ENCODE peak calls at places on chromosomes 7 and 10, in five cellular contexts. Y is heart right ventricle, Q is ovary, A is kidney, N is tibial artery. Z is an unnamed sample.

GRCh38 chr7:87027900-87028299 is 31.6 kb downstream of the ELAPOR2 start:
- DNase-seq in Y (no peak), Q (no peak), A (no peak), N (no peak), Z (no peak)

GRCh38 chr7:34136698-34137097 is 231.4 kb downstream of the BMPER start:
- DNase-seq in Y (no peak), Q (no peak), A (no peak), N (no peak), Z (no peak)

GRCh38 chr10:124995605-124996004 is 53.7 kb downstream of the ZRANB1 start:
- DNase-seq in Y (no peak), Q (peak; percentile 33), A (no peak), N (no peak), Z (no peak)

GRCh38 chr7:22791204-22792158 is 31.2 kb downstream of the TOMM7 start:
- DNase-seq in Y (no peak), Q (no peak), A (no peak), N (no peak), Z (peak; percentile 17)

GRCh38 chr10:21532694-21533576 is 1.1 kb upstream of the MLLT10 start:
- DNase-seq in Y (no peak), Q (no peak), A (no peak), N (peak; percentile 61), Z (no peak)

GRCh38 chr7:44761207-44762161 is 12.8 kb downstream of the ZMIZ2 start:
- DNase-seq in Y (peak; percentile 73), Q (peak; percentile 81), A (no peak), N (no peak), Z (peak; percentile 75)

GRCh38 chr10:4234661-4235060 is 449.7 kb upstream of the KLF6 start:
- DNase-seq in Y (no peak), Q (no peak), A (no peak), N (no peak), Z (no peak)

GRCh38 chr7:101696-102376 is 90.5 kb upstream of the FAM20C start:
- DNase-seq in Y (no peak), Q (no peak), A (peak; percentile 56), N (no peak), Z (peak; percentile 86)

GRCh38 chr7:149748223-149748874 is 25.0 kb downstream of the ZNF467 start:
- DNase-seq in Y (no peak), Q (no peak), A (no peak), N (no peak), Z (no peak)

GRCh38 chr10:17214991-17215781 is 12.9 kb upstream of the VIM start:
- DNase-seq in Y (no peak), Q (no peak), A (no peak), N (no peak), Z (peak; percentile 60)

GRCh38 chr7:68440870-68441269 is 1157.4 kb upstream of the AUTS2 start:
- DNase-seq in Y (no peak), Q (no peak), A (no peak), N (no peak), Z (no peak)

GRCh38 chr10:76984559-76985443 is 652.8 kb downstream of the KCNMA1 start:
- DNase-seq in Y (peak; percentile 58), Q (peak; percentile 73), A (peak; percentile 81), N (peak; percentile 74), Z (peak; percentile 78)

GRCh38 chr7:107559864-107560263 is 3.9 kb downstream of the COG5 start:
- DNase-seq in Y (no peak), Q (no peak), A (no peak), N (no peak), Z (no peak)
- H3K27ac ChIP-seq in Y (peak overlapping the region; percentile 12), Q (no peak overlapping the region), A (no peak overlapping the region), N (no peak overlapping the region), Z (no peak overlapping the region)

DNA sequence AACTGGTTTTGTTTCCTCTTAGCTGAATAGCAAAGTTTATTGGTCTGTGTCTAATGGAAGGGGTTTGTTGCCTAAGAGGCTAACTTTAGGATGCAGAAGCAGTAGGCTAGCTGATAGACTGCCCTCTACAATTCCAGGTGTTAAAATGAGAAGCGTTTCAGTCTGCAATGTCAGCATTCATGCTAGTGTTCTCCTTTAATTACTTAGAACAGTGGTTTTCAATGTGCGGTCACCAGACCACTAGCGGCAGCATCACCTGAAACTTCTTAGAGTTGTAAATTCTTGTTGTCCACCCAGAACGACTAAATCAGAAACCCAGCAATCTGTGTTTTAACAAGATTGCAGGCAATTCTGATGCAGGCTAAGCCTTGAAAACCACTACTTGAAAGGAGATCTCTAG is 392.9 kb downstream of the IPMK start:
- DNase-seq in Y (no peak), Q (no peak), A (no peak), N (no peak), Z (no peak)
- TF ChIP-seq CTCF in Y (no peak), Q (no peak), A (no peak), N (no peak), Z (no peak)

DNA sequence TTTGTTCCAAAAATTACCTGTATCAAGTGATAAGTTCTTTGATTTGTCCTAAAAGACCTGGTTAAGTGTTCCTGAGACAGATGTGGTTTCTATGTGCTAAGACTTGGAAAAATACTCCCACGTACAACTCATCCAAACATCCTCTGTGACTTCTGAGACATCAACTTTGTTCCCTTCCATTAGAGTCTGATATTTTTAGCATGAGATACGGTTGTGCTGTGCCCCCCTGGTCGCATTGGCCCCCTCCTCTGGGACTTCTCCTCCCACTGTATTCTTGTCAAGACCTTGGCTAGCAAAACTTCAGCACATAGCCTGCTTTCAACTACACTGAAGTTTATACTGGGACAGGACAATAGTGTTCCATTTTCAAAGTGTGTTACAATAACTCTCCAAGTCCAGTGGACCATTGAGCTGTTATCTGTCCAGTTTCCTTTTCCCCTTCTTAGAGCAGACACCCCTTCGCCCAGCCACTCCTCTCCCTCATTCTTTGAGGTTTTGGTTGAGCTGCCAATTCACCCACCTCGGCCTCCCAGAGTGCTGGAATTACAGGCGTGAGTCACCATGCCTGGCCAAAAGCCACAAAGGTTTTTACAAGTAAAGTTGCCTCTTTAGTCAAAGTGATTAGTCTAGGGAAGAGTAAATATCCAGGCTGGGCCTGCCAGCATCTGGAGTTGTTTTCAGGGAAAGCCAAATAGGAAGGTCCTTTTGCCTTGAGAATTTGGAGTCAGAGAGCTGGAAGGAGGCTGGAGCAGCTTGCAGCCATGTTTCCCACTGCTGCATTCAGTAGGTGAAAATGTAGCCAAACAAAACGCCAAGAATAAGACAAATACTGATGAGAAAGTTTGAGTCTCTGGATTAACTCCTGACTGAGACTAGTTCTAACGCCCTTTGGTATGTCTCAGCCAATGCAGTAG is 17.8 kb upstream of the PDLIM1 start:
- DNase-seq in Y (peak; percentile 51), Q (peak; percentile 56), A (peak; percentile 81), N (peak; percentile 89), Z (peak; percentile 91)
- H3K27ac ChIP-seq in Y (peak overlapping the region; percentile 56), Q (no peak overlapping the region), A (no peak overlapping the region), N (peak overlapping the region; percentile 58), Z (peak overlapping the region; percentile 85)

GRCh38 chr7:73736885-73737284 is 1.7 kb downstream of the ABHD11 start:
- DNase-seq in Y (no peak), Q (no peak), A (no peak), N (no peak), Z (no peak)
- TF ChIP-seq CTCF in Y (no peak), Q (no peak), A (no peak), N (no peak), Z (no peak)